ENCODE peak calls at places on chromosomes 12 and 14, in four cellular contexts. F is HCT116, L is HepG2, X is K562. G is an unnamed sample.

GRCh38 chr12:4246116-4246515 is 27.4 kb upstream of the CCND2 start:
- DNase-seq in X (no peak), L (no peak), F (no peak), G (no peak)

GRCh38 chr12:96434107-96434506 is 33.9 kb upstream of the CDK17 start:
- DNase-seq in L (no peak), X (no peak), F (no peak), G (no peak)

GRCh38 chr14:20610002-20610765 is 19.0 kb upstream of the RNASE12 start:
- DNase-seq in L (peak), F (no peak), X (peak), G (peak)

GRCh38 chr14:24270537-24271133 is 762 bp downstream of the RABGGTA start:
- DNase-seq in X (peak), L (no peak), F (peak), G (no peak)

GRCh38 chr12:88931598-88931997 is 351.3 kb upstream of the KITLG start:
- DNase-seq in X (no peak), F (peak), L (peak), G (no peak)

GRCh38 chr14:24911324-24912095 is 138.4 kb downstream of the STXBP6 start:
- DNase-seq in X (no peak), F (no peak), L (no peak), G (no peak)

GRCh38 chr12:52369220-52369619 is 1.9 kb upstream of the KRT85 start:
- DNase-seq in F (no peak), X (no peak), L (no peak), G (no peak)

GRCh38 chr14:99572173-99572999 is 31.6 kb downstream of the CCDC85C start:
- DNase-seq in F (no peak), L (no peak), X (peak), G (no peak)

GRCh38 chr14:92687681-92688433 is 60.6 kb downstream of the LGMN start:
- DNase-seq in X (no peak), F (no peak), L (no peak), G (no peak)

GRCh38 chr12:132530451-132530850 is 40.5 kb downstream of the FBRSL1 start:
- DNase-seq in X (no peak), F (no peak), L (no peak), G (no peak)

GRCh38 chr12:12983420-12984035 is 16.5 kb downstream of the HEBP1 start:
- DNase-seq in X (peak), L (peak), F (peak), G (no peak)

GRCh38 chr12:132502149-132502881 is 12.4 kb downstream of the FBRSL1 start:
- DNase-seq in L (no peak), X (peak), F (peak), G (no peak)

GRCh38 chr14:79608426-79608825 is 602.9 kb downstream of the DIO2 start:
- DNase-seq in F (no peak), X (no peak), L (no peak), G (no peak)

GRCh38 chr12:118727967-118728366 is 253.4 kb upstream of the SRRM4 start:
- DNase-seq in L (no peak), F (no peak), X (no peak), G (no peak)

GRCh38 chr12:24902521-24903304 is 46.2 kb downstream of the BCAT1 start:
- DNase-seq in X (no peak), L (no peak), F (no peak), G (no peak)

GRCh38 chr14:104969741-104970230 is 8.4 kb downstream of the AHNAK2 start:
- DNase-seq in X (no peak), L (no peak), F (no peak), G (no peak)

GRCh38 chr12:52870361-52871290 is 21.8 kb upstream of the KRT78 start:
- DNase-seq in X (peak), F (no peak), L (peak), G (no peak)

GRCh38 chr14:64561631-64562030 is 11.9 kb downstream of the PPP1R36 start:
- DNase-seq in L (no peak), X (no peak), F (no peak), G (no peak)

GRCh38 chr12:121404734-121405133 is 4.8 kb downstream of the RNF34 start:
- DNase-seq in L (peak), X (no peak), F (no peak), G (no peak)

GRCh38 chr12:132021031-132021871 is 71.5 kb downstream of the EP400 start:
- DNase-seq in X (no peak), F (no peak), L (no peak), G (no peak)

GRCh38 chr12:44750468-44750867 is 125.6 kb downstream of the NELL2 start:
- DNase-seq in F (no peak), L (no peak), X (no peak), G (no peak)

GRCh38 chr14:61486930-61487495 is 165.6 kb downstream of the PRKCH start:
- DNase-seq in X (no peak), L (no peak), F (no peak), G (no peak)

GRCh38 chr14:61484011-61484410 is 162.6 kb downstream of the PRKCH start:
- DNase-seq in F (no peak), L (no peak), X (no peak), G (no peak)

GRCh38 chr14:61485670-61486069 is 164.3 kb downstream of the PRKCH start:
- DNase-seq in F (no peak), L (no peak), X (no peak), G (no peak)

GRCh38 chr14:61483477-61483876 is 162.1 kb downstream of the PRKCH start:
- DNase-seq in F (no peak), L (no peak), X (peak), G (no peak)

GRCh38 chr14:61484826-61485584 is 163.6 kb downstream of the PRKCH start:
- DNase-seq in X (no peak), L (no peak), F (no peak), G (no peak)
- TF ChIP-seq SIN3A in X (no peak), L (no peak), F (no peak), G (no peak)

GRCh38 chr14:31326111-31326510 is 94.2 kb downstream of the HEATR5A start:
- DNase-seq in X (no peak), F (peak), L (peak), G (peak)
- TF ChIP-seq TCF7L2 in X (no peak), F (no peak), L (no peak), G (no peak)

GRCh38 chr12:94590428-94590827 is 59.9 kb downstream of the TMCC3 start:
- DNase-seq in X (no peak), L (no peak), F (no peak), G (no peak)

GRCh38 chr12:94593822-94594442 is 56.4 kb downstream of the TMCC3 start:
- DNase-seq in X (no peak), F (no peak), L (no peak), G (no peak)

GRCh38 chr12:94594443-94594825 is 55.9 kb downstream of the TMCC3 start:
- DNase-seq in F (no peak), L (no peak), X (no peak), G (no peak)

GRCh38 chr12:94589591-94590001 is 60.8 kb downstream of the TMCC3 start:
- DNase-seq in L (no peak), F (no peak), X (no peak), G (no peak)

DNA sequence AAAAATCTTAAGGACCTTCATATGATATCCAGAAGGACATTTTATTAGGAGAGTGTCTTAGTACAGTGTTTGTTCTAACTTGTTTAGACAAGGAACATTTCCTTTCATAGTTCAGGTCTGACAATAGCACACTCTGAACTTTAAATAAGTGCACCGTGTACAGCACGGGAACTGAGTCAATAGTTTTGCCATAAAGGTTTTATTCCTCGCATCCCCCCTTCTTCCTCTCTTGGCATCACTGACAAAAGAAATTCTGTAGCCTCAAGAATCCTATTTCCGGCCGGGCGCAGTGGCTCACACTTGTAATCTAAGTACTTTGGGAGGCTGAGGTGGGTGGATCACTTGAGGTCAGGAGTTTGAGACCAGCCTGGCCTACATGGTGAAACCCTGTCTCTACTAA is 58.3 kb downstream of the TMCC3 start:
- DNase-seq in F (no peak), L (no peak), X (no peak), G (no peak)
- TF ChIP-seq POLR2AphosphoS5 in F (no peak), L (no peak), X (no peak), G (no peak)

GRCh38 chr12:71041481-71041880 is 116.3 kb downstream of the TSPAN8 start:
- DNase-seq in F (no peak), X (no peak), L (no peak), G (no peak)

GRCh38 chr12:71045781-71046180 is 112.0 kb downstream of the TSPAN8 start:
- DNase-seq in L (no peak), X (no peak), F (no peak), G (no peak)

GRCh38 chr12:71046215-71046614 is 111.6 kb downstream of the TSPAN8 start:
- DNase-seq in L (no peak), X (no peak), F (no peak), G (no peak)
- TF ChIP-seq SIN3A in L (no peak), X (no peak), F (no peak), G (no peak)

GRCh38 chr14:102663031-102663430 is 70.6 kb downstream of the RCOR1 start:
- DNase-seq in F (no peak), L (no peak), X (no peak), G (no peak)
- TF ChIP-seq TCF7L2 in F (no peak), L (no peak), X (no peak), G (no peak)

DNA sequence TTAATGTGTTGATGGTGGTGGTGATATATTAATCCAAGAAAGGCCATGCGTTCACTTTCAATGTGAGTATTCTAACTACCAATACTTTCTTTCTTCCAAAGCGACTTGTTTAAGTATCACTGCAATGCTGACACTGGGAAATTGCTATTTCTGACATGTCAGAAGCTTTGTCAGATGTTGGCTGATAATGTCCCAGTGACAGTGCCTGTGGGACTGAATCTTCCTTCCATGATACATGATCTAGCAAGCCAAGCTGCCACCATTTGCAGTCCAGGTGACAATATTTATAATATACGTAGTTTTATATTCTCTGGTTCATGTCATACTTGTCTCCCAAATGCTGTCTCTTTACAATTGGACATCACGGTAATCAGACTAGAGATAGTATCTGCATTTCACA is 57.1 kb downstream of the KNTC1 start:
- DNase-seq in X (no peak), L (no peak), F (no peak), G (no peak)
- TF ChIP-seq POLR2AphosphoS5 in X (no peak), L (no peak), F (no peak), G (no peak)

DNA sequence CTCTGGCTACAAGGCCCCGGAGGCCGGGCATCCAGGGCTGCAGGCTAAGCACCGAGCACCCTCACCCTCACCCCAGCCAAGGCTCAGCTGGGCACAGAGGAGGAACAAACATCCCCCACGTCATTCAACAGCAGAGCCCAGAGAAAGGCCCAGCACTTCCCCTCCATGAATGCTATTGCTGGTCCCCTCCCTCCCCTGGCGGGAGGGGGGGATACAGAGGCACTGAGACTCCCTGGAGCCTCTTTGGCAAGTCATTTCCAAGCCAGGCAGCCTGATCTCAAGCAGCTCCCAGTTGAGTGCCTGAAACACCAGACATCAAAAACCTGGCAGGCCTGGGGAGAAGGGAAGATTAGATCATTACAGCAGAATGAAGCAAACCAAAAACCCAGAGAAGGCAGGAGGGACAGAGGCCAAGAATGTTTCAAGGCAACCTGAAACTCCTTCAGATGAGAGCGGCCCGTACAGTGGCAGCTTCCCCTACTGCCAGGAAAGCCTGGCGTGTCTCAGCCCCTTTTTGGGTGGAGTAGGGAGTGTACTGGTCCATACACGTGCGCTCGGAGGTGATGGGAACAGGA is 92.1 kb downstream of the LRRC74A start:
- DNase-seq in X (no peak), F (no peak), L (no peak), G (no peak)
- TF ChIP-seq SIN3A in X (no peak), F (no peak), L (no peak), G (no peak)

GRCh38 chr14:59629384-59630158 is 53.0 kb upstream of the CCDC175 start:
- DNase-seq in F (no peak), L (no peak), X (no peak), G (no peak)

GRCh38 chr14:59634617-59635016 is 58.0 kb upstream of the CCDC175 start:
- DNase-seq in X (no peak), L (no peak), F (no peak), G (no peak)

GRCh38 chr14:59630281-59630963 is 53.8 kb upstream of the CCDC175 start:
- DNase-seq in X (no peak), F (no peak), L (no peak), G (no peak)

GRCh38 chr14:59632381-59632780 is 55.8 kb upstream of the CCDC175 start:
- DNase-seq in X (peak), L (peak), F (peak), G (no peak)

DNA sequence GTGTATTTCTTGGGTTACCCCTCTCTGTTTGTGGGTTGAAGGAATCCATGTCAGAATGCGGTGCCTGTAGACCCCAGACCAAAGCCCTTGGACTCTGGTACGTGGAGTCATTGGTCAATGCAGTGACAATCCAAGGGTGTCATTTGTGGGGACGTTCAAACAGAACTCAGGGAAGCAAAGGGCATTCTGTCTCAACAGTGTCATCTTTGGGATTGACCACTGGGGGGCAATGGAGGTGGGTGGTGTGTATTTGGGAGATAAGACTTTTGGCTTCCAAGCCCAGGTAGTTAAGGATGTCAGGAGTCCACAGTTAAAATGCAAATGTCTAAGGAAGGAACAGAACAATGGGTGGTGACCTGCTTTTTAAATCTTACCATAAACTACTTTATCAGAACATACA is 54.6 kb upstream of the CCDC175 start:
- DNase-seq in X (peak), F (no peak), L (peak), G (no peak)
- TF ChIP-seq TCF7L2 in X (no peak), F (no peak), L (no peak), G (no peak)

G was measured in Panc1.